ENCODE peak calls at places on chromosome 10, in nine cellular contexts. One of them, this sample, is unnamed.

GRCh38 chr10:131126321-131127121 is 185.0 kb downstream of the TCERG1L start:
- DNase-seq in IMR-90: no peak
- DNase-seq in CD4-positive, CD25-positive, alpha-beta regulatory T cell: no peak
- DNase-seq in CD4-positive, alpha-beta T cell: no peak
- DNase-seq in transverse colon: no peak
- DNase-seq in brain microvascular endothelial cell: no peak
- DNase-seq in left ventricle myocardium inferior: no peak
- DNase-seq in caudate nucleus: no peak
- DNase-seq in tibial artery: no peak
- DNase-seq in this sample: no peak

GRCh38 chr10:87054373-87055295 is 34.5 kb downstream of the FAM25A start:
- DNase-seq in IMR-90: peak
- DNase-seq in CD4-positive, CD25-positive, alpha-beta regulatory T cell: no peak
- DNase-seq in CD4-positive, alpha-beta T cell: no peak
- DNase-seq in transverse colon: no peak
- DNase-seq in brain microvascular endothelial cell: peak
- DNase-seq in left ventricle myocardium inferior: no peak
- DNase-seq in caudate nucleus: no peak
- DNase-seq in tibial artery: no peak
- DNase-seq in this sample: no peak

GRCh38 chr10:70417568-70417967 is 13.6 kb downstream of the EIF4EBP2 start:
- DNase-seq in IMR-90: peak
- DNase-seq in CD4-positive, CD25-positive, alpha-beta regulatory T cell: no peak
- DNase-seq in CD4-positive, alpha-beta T cell: no peak
- DNase-seq in transverse colon: no peak
- DNase-seq in brain microvascular endothelial cell: no peak
- DNase-seq in left ventricle myocardium inferior: no peak
- DNase-seq in caudate nucleus: no peak
- DNase-seq in tibial artery: no peak
- DNase-seq in this sample: no peak

GRCh38 chr10:43136432-43136831 is 1.8 kb upstream of the CSGALNACT2 start:
- DNase-seq in IMR-90: no peak
- DNase-seq in CD4-positive, CD25-positive, alpha-beta regulatory T cell: no peak
- DNase-seq in CD4-positive, alpha-beta T cell: no peak
- DNase-seq in transverse colon: no peak
- DNase-seq in brain microvascular endothelial cell: no peak
- DNase-seq in left ventricle myocardium inferior: no peak
- DNase-seq in caudate nucleus: no peak
- DNase-seq in tibial artery: no peak
- DNase-seq in this sample: no peak

GRCh38 chr10:99836711-99837110 is 54.3 kb downstream of the ABCC2 start:
- DNase-seq in IMR-90: no peak
- DNase-seq in CD4-positive, CD25-positive, alpha-beta regulatory T cell: no peak
- DNase-seq in CD4-positive, alpha-beta T cell: no peak
- DNase-seq in transverse colon: no peak
- DNase-seq in brain microvascular endothelial cell: no peak
- DNase-seq in left ventricle myocardium inferior: no peak
- DNase-seq in caudate nucleus: no peak
- DNase-seq in tibial artery: no peak
- DNase-seq in this sample: no peak

GRCh38 chr10:22605168-22605567 is 109.2 kb downstream of the PIP4K2A start:
- DNase-seq in IMR-90: peak
- DNase-seq in CD4-positive, CD25-positive, alpha-beta regulatory T cell: no peak
- DNase-seq in CD4-positive, alpha-beta T cell: no peak
- DNase-seq in transverse colon: no peak
- DNase-seq in brain microvascular endothelial cell: no peak
- DNase-seq in left ventricle myocardium inferior: no peak
- DNase-seq in caudate nucleus: no peak
- DNase-seq in tibial artery: no peak
- DNase-seq in this sample: no peak

GRCh38 chr10:79476645-79477044 is 31.2 kb upstream of the ZCCHC24 start:
- DNase-seq in IMR-90: no peak
- DNase-seq in CD4-positive, CD25-positive, alpha-beta regulatory T cell: no peak
- DNase-seq in CD4-positive, alpha-beta T cell: no peak
- DNase-seq in transverse colon: no peak
- DNase-seq in brain microvascular endothelial cell: no peak
- DNase-seq in left ventricle myocardium inferior: no peak
- DNase-seq in caudate nucleus: no peak
- DNase-seq in tibial artery: no peak
- DNase-seq in this sample: no peak

GRCh38 chr10:6228010-6228511 is 25.3 kb downstream of the PFKFB3 start:
- DNase-seq in IMR-90: peak
- DNase-seq in CD4-positive, CD25-positive, alpha-beta regulatory T cell: no peak
- DNase-seq in CD4-positive, alpha-beta T cell: no peak
- DNase-seq in transverse colon: no peak
- DNase-seq in brain microvascular endothelial cell: peak
- DNase-seq in left ventricle myocardium inferior: no peak
- DNase-seq in caudate nucleus: no peak
- DNase-seq in tibial artery: no peak
- DNase-seq in this sample: no peak

GRCh38 chr10:51615764-51616298 is 83.6 kb downstream of the CSTF2T start:
- DNase-seq in IMR-90: no peak
- DNase-seq in CD4-positive, CD25-positive, alpha-beta regulatory T cell: no peak
- DNase-seq in CD4-positive, alpha-beta T cell: no peak
- DNase-seq in transverse colon: no peak
- DNase-seq in brain microvascular endothelial cell: no peak
- DNase-seq in left ventricle myocardium inferior: no peak
- DNase-seq in caudate nucleus: no peak
- DNase-seq in tibial artery: no peak
- DNase-seq in this sample: no peak
- H3K27ac ChIP-seq in IMR-90: no peak
- H3K27ac ChIP-seq in CD4-positive, CD25-positive, alpha-beta regulatory T cell: no peak
- H3K27ac ChIP-seq in CD4-positive, alpha-beta T cell: no peak
- H3K27ac ChIP-seq in transverse colon: no peak
- H3K27ac ChIP-seq in brain microvascular endothelial cell: no peak
- H3K27ac ChIP-seq in left ventricle myocardium inferior: no peak
- H3K27ac ChIP-seq in caudate nucleus: no peak
- H3K27ac ChIP-seq in tibial artery: no peak
- H3K27ac ChIP-seq in this sample: no peak

GRCh38 chr10:14750900-14751575 is 23.7 kb downstream of the FAM107B start:
- DNase-seq in IMR-90: no peak
- DNase-seq in CD4-positive, CD25-positive, alpha-beta regulatory T cell: no peak
- DNase-seq in CD4-positive, alpha-beta T cell: no peak
- DNase-seq in transverse colon: peak
- DNase-seq in brain microvascular endothelial cell: no peak
- DNase-seq in left ventricle myocardium inferior: peak
- DNase-seq in caudate nucleus: no peak
- DNase-seq in tibial artery: no peak
- DNase-seq in this sample: no peak

GRCh38 chr10:14751576-14752330 is 22.9 kb downstream of the FAM107B start:
- DNase-seq in IMR-90: peak
- DNase-seq in CD4-positive, CD25-positive, alpha-beta regulatory T cell: no peak
- DNase-seq in CD4-positive, alpha-beta T cell: no peak
- DNase-seq in transverse colon: peak
- DNase-seq in brain microvascular endothelial cell: peak
- DNase-seq in left ventricle myocardium inferior: peak
- DNase-seq in caudate nucleus: no peak
- DNase-seq in tibial artery: peak
- DNase-seq in this sample: no peak

GRCh38 chr10:14748471-14748870 is 26.2 kb downstream of the FAM107B start:
- DNase-seq in IMR-90: no peak
- DNase-seq in CD4-positive, CD25-positive, alpha-beta regulatory T cell: no peak
- DNase-seq in CD4-positive, alpha-beta T cell: no peak
- DNase-seq in transverse colon: no peak
- DNase-seq in brain microvascular endothelial cell: no peak
- DNase-seq in left ventricle myocardium inferior: peak
- DNase-seq in caudate nucleus: no peak
- DNase-seq in tibial artery: peak
- DNase-seq in this sample: no peak

GRCh38 chr10:14749051-14749809 is 25.5 kb downstream of the FAM107B start:
- DNase-seq in IMR-90: no peak
- DNase-seq in CD4-positive, CD25-positive, alpha-beta regulatory T cell: no peak
- DNase-seq in CD4-positive, alpha-beta T cell: no peak
- DNase-seq in transverse colon: peak
- DNase-seq in brain microvascular endothelial cell: no peak
- DNase-seq in left ventricle myocardium inferior: no peak
- DNase-seq in caudate nucleus: no peak
- DNase-seq in tibial artery: no peak
- DNase-seq in this sample: no peak
- H3K27ac ChIP-seq in IMR-90: no peak
- H3K27ac ChIP-seq in CD4-positive, CD25-positive, alpha-beta regulatory T cell: no peak
- H3K27ac ChIP-seq in CD4-positive, alpha-beta T cell: no peak
- H3K27ac ChIP-seq in transverse colon: peak
- H3K27ac ChIP-seq in brain microvascular endothelial cell: no peak
- H3K27ac ChIP-seq in left ventricle myocardium inferior: peak
- H3K27ac ChIP-seq in caudate nucleus: no peak
- H3K27ac ChIP-seq in tibial artery: peak
- H3K27ac ChIP-seq in this sample: no peak

GRCh38 chr10:125845617-125846016 is 22.3 kb downstream of the BCCIP start:
- DNase-seq in IMR-90: no peak
- DNase-seq in CD4-positive, CD25-positive, alpha-beta regulatory T cell: no peak
- DNase-seq in CD4-positive, alpha-beta T cell: no peak
- DNase-seq in transverse colon: no peak
- DNase-seq in brain microvascular endothelial cell: no peak
- DNase-seq in left ventricle myocardium inferior: no peak
- DNase-seq in caudate nucleus: no peak
- DNase-seq in tibial artery: no peak
- DNase-seq in this sample: no peak

GRCh38 chr10:125840955-125841354 is 17.6 kb downstream of the BCCIP start:
- DNase-seq in IMR-90: peak
- DNase-seq in CD4-positive, CD25-positive, alpha-beta regulatory T cell: no peak
- DNase-seq in CD4-positive, alpha-beta T cell: no peak
- DNase-seq in transverse colon: no peak
- DNase-seq in brain microvascular endothelial cell: no peak
- DNase-seq in left ventricle myocardium inferior: no peak
- DNase-seq in caudate nucleus: no peak
- DNase-seq in tibial artery: no peak
- DNase-seq in this sample: no peak

GRCh38 chr10:125844673-125845300 is 21.4 kb downstream of the BCCIP start:
- DNase-seq in IMR-90: no peak
- DNase-seq in CD4-positive, CD25-positive, alpha-beta regulatory T cell: no peak
- DNase-seq in CD4-positive, alpha-beta T cell: no peak
- DNase-seq in transverse colon: no peak
- DNase-seq in brain microvascular endothelial cell: no peak
- DNase-seq in left ventricle myocardium inferior: no peak
- DNase-seq in caudate nucleus: no peak
- DNase-seq in tibial artery: no peak
- DNase-seq in this sample: no peak

GRCh38 chr10:125846894-125847293 is 23.5 kb downstream of the BCCIP start:
- DNase-seq in IMR-90: no peak
- DNase-seq in CD4-positive, CD25-positive, alpha-beta regulatory T cell: no peak
- DNase-seq in CD4-positive, alpha-beta T cell: no peak
- DNase-seq in transverse colon: no peak
- DNase-seq in brain microvascular endothelial cell: no peak
- DNase-seq in left ventricle myocardium inferior: no peak
- DNase-seq in caudate nucleus: no peak
- DNase-seq in tibial artery: no peak
- DNase-seq in this sample: no peak

DNA sequence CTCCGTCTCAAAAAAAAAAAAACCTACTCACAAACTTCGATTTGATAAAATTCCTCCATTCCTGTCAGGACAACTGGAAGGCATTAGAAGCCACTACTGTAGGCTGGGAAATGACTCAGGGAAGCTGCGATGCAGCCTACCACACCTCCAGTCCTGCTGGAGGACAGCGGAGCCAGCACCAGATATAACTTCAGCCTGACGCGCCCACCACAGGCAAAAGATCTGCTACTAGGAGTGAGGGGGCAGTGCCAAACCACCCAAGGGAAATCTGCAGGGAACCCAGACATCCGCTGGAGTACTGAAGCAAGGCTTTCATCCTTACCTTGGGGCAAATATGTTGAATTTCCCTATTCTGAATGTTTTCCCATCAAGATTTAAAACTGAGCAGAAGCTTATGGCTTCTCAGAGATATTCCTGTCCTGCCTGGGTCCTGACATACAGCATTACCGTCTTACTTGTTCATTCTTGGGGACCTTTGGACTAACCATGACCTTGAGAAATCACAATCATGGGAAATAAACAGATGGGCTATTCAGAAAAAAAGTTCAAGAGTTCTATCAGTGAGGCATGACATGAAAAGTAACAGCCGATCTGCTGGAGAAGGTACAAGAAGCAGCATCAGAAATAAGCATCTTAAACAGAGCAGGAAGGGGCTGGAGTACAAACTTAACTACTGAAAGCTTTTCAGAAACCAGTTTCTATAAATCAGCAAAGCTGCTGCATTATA is 20.4 kb downstream of the BCCIP start:
- DNase-seq in IMR-90: no peak
- DNase-seq in CD4-positive, CD25-positive, alpha-beta regulatory T cell: no peak
- DNase-seq in CD4-positive, alpha-beta T cell: no peak
- DNase-seq in transverse colon: no peak
- DNase-seq in brain microvascular endothelial cell: no peak
- DNase-seq in left ventricle myocardium inferior: no peak
- DNase-seq in caudate nucleus: no peak
- DNase-seq in tibial artery: no peak
- DNase-seq in this sample: no peak
- H3K27ac ChIP-seq in IMR-90: no peak
- H3K27ac ChIP-seq in CD4-positive, CD25-positive, alpha-beta regulatory T cell: no peak
- H3K27ac ChIP-seq in CD4-positive, alpha-beta T cell: no peak
- H3K27ac ChIP-seq in transverse colon: no peak
- H3K27ac ChIP-seq in brain microvascular endothelial cell: no peak
- H3K27ac ChIP-seq in left ventricle myocardium inferior: no peak
- H3K27ac ChIP-seq in caudate nucleus: peak
- H3K27ac ChIP-seq in tibial artery: no peak
- H3K27ac ChIP-seq in this sample: no peak

GRCh38 chr10:124058346-124059003 is 34.9 kb downstream of the CHST15 start:
- DNase-seq in IMR-90: no peak
- DNase-seq in CD4-positive, CD25-positive, alpha-beta regulatory T cell: no peak
- DNase-seq in CD4-positive, alpha-beta T cell: no peak
- DNase-seq in transverse colon: no peak
- DNase-seq in brain microvascular endothelial cell: no peak
- DNase-seq in left ventricle myocardium inferior: no peak
- DNase-seq in caudate nucleus: no peak
- DNase-seq in tibial artery: no peak
- DNase-seq in this sample: no peak

GRCh38 chr10:124056337-124056980 is 36.9 kb downstream of the CHST15 start:
- DNase-seq in IMR-90: no peak
- DNase-seq in CD4-positive, CD25-positive, alpha-beta regulatory T cell: no peak
- DNase-seq in CD4-positive, alpha-beta T cell: no peak
- DNase-seq in transverse colon: no peak
- DNase-seq in brain microvascular endothelial cell: no peak
- DNase-seq in left ventricle myocardium inferior: no peak
- DNase-seq in caudate nucleus: no peak
- DNase-seq in tibial artery: no peak
- DNase-seq in this sample: no peak

GRCh38 chr10:124060148-124060720 is 33.2 kb downstream of the CHST15 start:
- DNase-seq in IMR-90: no peak
- DNase-seq in CD4-positive, CD25-positive, alpha-beta regulatory T cell: no peak
- DNase-seq in CD4-positive, alpha-beta T cell: no peak
- DNase-seq in transverse colon: no peak
- DNase-seq in brain microvascular endothelial cell: no peak
- DNase-seq in left ventricle myocardium inferior: no peak
- DNase-seq in caudate nucleus: no peak
- DNase-seq in tibial artery: no peak
- DNase-seq in this sample: no peak

GRCh38 chr10:124059552-124059951 is 33.8 kb downstream of the CHST15 start:
- DNase-seq in IMR-90: no peak
- DNase-seq in CD4-positive, CD25-positive, alpha-beta regulatory T cell: no peak
- DNase-seq in CD4-positive, alpha-beta T cell: no peak
- DNase-seq in transverse colon: no peak
- DNase-seq in brain microvascular endothelial cell: no peak
- DNase-seq in left ventricle myocardium inferior: no peak
- DNase-seq in caudate nucleus: no peak
- DNase-seq in tibial artery: no peak
- DNase-seq in this sample: no peak

DNA sequence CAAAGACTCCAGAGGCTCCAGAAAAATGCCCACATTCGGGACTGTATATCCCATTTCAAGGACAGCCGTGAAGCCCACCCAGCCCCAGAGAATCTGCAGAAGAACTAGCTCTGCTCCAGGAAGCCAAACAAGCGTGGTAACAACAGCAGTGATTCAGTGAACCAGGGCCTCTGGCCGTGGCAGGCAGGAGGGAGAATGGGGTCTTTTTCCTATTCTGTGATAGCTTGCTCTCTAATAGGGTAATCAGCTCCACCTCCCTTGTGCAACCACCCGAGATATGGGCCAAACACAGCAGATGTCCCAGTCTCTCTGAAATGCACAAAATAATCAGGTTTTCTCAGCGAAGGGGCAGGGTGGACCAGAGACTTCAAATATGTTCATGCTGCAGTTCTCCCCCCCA is 35.8 kb downstream of the CHST15 start:
- DNase-seq in IMR-90: no peak
- DNase-seq in CD4-positive, CD25-positive, alpha-beta regulatory T cell: no peak
- DNase-seq in CD4-positive, alpha-beta T cell: no peak
- DNase-seq in transverse colon: no peak
- DNase-seq in brain microvascular endothelial cell: no peak
- DNase-seq in left ventricle myocardium inferior: no peak
- DNase-seq in caudate nucleus: no peak
- DNase-seq in tibial artery: no peak
- DNase-seq in this sample: no peak
- H3K27ac ChIP-seq in IMR-90: no peak
- H3K27ac ChIP-seq in CD4-positive, CD25-positive, alpha-beta regulatory T cell: no peak
- H3K27ac ChIP-seq in CD4-positive, alpha-beta T cell: no peak
- H3K27ac ChIP-seq in transverse colon: no peak
- H3K27ac ChIP-seq in brain microvascular endothelial cell: no peak
- H3K27ac ChIP-seq in left ventricle myocardium inferior: no peak
- H3K27ac ChIP-seq in caudate nucleus: no peak
- H3K27ac ChIP-seq in tibial artery: no peak
- H3K27ac ChIP-seq in this sample: no peak

This sample was measured in epithelial cell of prostate.